ENCODE peak calls at places on chromosomes 7 and 10, in four cellular contexts. V is HepG2, W is H1, N is GM12878. H is an unnamed sample.

GRCh38 chr7:36262706-36263484 is 109.8 kb downstream of the EEPD1 start:
- DNase-seq in V (no peak), W (no peak), N (no peak), H (no peak)

GRCh38 chr7:47232751-47233412 is 349.0 kb downstream of the TNS3 start:
- DNase-seq in V (no peak), W (no peak), N (no peak), H (no peak)

GRCh38 chr10:15518256-15518655 is 147.2 kb upstream of the FAM171A1 start:
- DNase-seq in V (no peak), W (no peak), N (no peak), H (no peak)

GRCh38 chr7:25565949-25566348 is 337.7 kb upstream of the NPVF start:
- DNase-seq in V (peak), W (peak), N (no peak), H (peak)

GRCh38 chr7:30206466-30206865 is 71.7 kb downstream of the MTURN start:
- DNase-seq in V (no peak), W (no peak), N (no peak), H (no peak)

GRCh38 chr10:3828404-3829192 is 43.6 kb upstream of the KLF6 start:
- DNase-seq in V (no peak), W (no peak), N (no peak), H (no peak)

GRCh38 chr7:4837041-4837813 is 24.6 kb downstream of the PAPOLB start:
- DNase-seq in V (no peak), W (no peak), N (no peak), H (no peak)

GRCh38 chr10:129761981-129762956 is 201.8 kb downstream of the EBF3 start:
- DNase-seq in V (no peak), W (no peak), N (no peak), H (no peak)

GRCh38 chr7:43260980-43261878 is 148.8 kb downstream of the HECW1 start:
- DNase-seq in V (peak), W (peak), N (peak), H (peak)

GRCh38 chr7:44326261-44327125 is 1.1 kb upstream of the CAMK2B start:
- DNase-seq in V (no peak), W (no peak), N (no peak), H (no peak)

GRCh38 chr7:33895025-33895804 is 10.1 kb upstream of the BMPER start:
- DNase-seq in V (peak), W (peak), N (no peak), H (peak)

GRCh38 chr10:63413429-63413828 is 52.3 kb downstream of the JMJD1C start:
- DNase-seq in V (no peak), W (no peak), N (no peak), H (no peak)

GRCh38 chr7:55526770-55527169 is 45.5 kb downstream of the VOPP1 start:
- DNase-seq in V (no peak), W (no peak), N (no peak), H (no peak)

GRCh38 chr7:151436446-151437162 is 3.3 kb downstream of the CRYGN start:
- DNase-seq in V (no peak), W (no peak), N (no peak), H (no peak)

GRCh38 chr10:44056206-44056605 is 328.7 kb downstream of the CXCL12 start:
- DNase-seq in V (no peak), W (no peak), N (no peak), H (no peak)

GRCh38 chr7:35657125-35657524 is 37.8 kb downstream of the HERPUD2 start:
- DNase-seq in V (no peak), W (no peak), N (no peak), H (no peak)

GRCh38 chr10:116627386-116627933 is 6.7 kb downstream of the PNLIPRP2 start:
- DNase-seq in V (peak), W (peak), N (no peak), H (no peak)

GRCh38 chr10:10128387-10128786 is 889.3 kb upstream of the CELF2 start:
- DNase-seq in V (no peak), W (no peak), N (no peak), H (no peak)

GRCh38 chr7:31934551-31934950 is 135.7 kb downstream of the PDE1C start:
- DNase-seq in V (no peak), W (no peak), N (no peak), H (no peak)

GRCh38 chr10:28533571-28534304 is 820 bp downstream of the WAC start:
- DNase-seq in V (peak), W (no peak), N (no peak), H (peak)

GRCh38 chr10:118459642-118460193 is 117.6 kb upstream of the FAM204A start:
- DNase-seq in V (peak), W (peak), N (no peak), H (peak)

GRCh38 chr7:37732880-37733279 is 49.3 kb downstream of the GPR141 start:
- DNase-seq in V (no peak), W (no peak), N (no peak), H (no peak)

GRCh38 chr10:68106656-68107055 is 2.6 kb upstream of the MYPN start:
- DNase-seq in V (no peak), W (no peak), N (no peak), H (no peak)

GRCh38 chr10:48507933-48508830 is 96.7 kb downstream of the ARHGAP22 start:
- DNase-seq in V (no peak), W (no peak), N (no peak), H (no peak)

GRCh38 chr7:113383638-113384037 is 265.3 kb upstream of the SMIM30 start:
- DNase-seq in V (no peak), W (no peak), N (no peak), H (no peak)

GRCh38 chr7:157278791-157279678 is 57.8 kb upstream of the DNAJB6 start:
- DNase-seq in V (no peak), W (no peak), N (no peak), H (no peak)

GRCh38 chr7:43083091-43083490 is 29.4 kb upstream of the HECW1 start:
- DNase-seq in V (no peak), W (no peak), N (no peak), H (no peak)

GRCh38 chr7:67484244-67484751 is 487.7 kb downstream of the TYW1 start:
- DNase-seq in V (peak), W (peak), N (no peak), H (peak)

GRCh38 chr10:120508966-120509365 is 51.9 kb downstream of the PLPP4 start:
- DNase-seq in V (no peak), W (no peak), N (no peak), H (no peak)

GRCh38 chr7:67406941-67407340 is 410.3 kb downstream of the TYW1 start:
- DNase-seq in V (no peak), W (no peak), N (no peak), H (no peak)

GRCh38 chr10:100723769-100724530 is 21.4 kb upstream of the PAX2 start:
- DNase-seq in V (no peak), W (no peak), N (no peak), H (no peak)

GRCh38 chr7:82012453-82012852 is 242.6 kb upstream of the HGF start:
- DNase-seq in V (no peak), W (no peak), N (no peak), H (no peak)

GRCh38 chr7:159139202-159139601 is 5.5 kb downstream of the VIPR2 start:
- DNase-seq in V (no peak), W (no peak), N (no peak), H (no peak)

GRCh38 chr10:132329565-132330485 is 2.2 kb upstream of the LRRC27 start:
- DNase-seq in V (no peak), W (no peak), N (no peak), H (no peak)

GRCh38 chr10:131177431-131178327 is 133.8 kb downstream of the TCERG1L start:
- DNase-seq in V (no peak), W (no peak), N (no peak), H (no peak)

GRCh38 chr10:62046522-62047239 is 145.2 kb downstream of the ARID5B start:
- DNase-seq in V (peak), W (no peak), N (peak), H (no peak)

GRCh38 chr7:159136442-159136841 is 8.2 kb downstream of the VIPR2 start:
- DNase-seq in V (no peak), W (no peak), N (no peak), H (no peak)

GRCh38 chr10:87887548-87888289 is 24.3 kb downstream of the PTEN start:
- DNase-seq in V (no peak), W (no peak), N (no peak), H (no peak)
- TF ChIP-seq POLR2A in V (no peak), W (no peak), N (no peak), H (no peak)

GRCh38 chr7:92598310-92598981 is 8.3 kb upstream of the FAM133B start:
- DNase-seq in V (no peak), W (no peak), N (no peak), H (no peak)
- TF ChIP-seq POLR2AphosphoS5 in V (no peak), W (no peak), N (no peak), H (no peak)

GRCh38 chr7:40798612-40799011 is 663.8 kb downstream of the SUGCT start:
- DNase-seq in V (no peak), W (no peak), N (no peak), H (no peak)

GRCh38 chr7:40796723-40797122 is 661.9 kb downstream of the SUGCT start:
- DNase-seq in V (no peak), W (no peak), N (no peak), H (no peak)

GRCh38 chr7:40793132-40793531 is 658.3 kb downstream of the SUGCT start:
- DNase-seq in V (no peak), W (no peak), N (no peak), H (no peak)
- TF ChIP-seq TAF1 in V (no peak), W (no peak), N (no peak), H (no peak)

GRCh38 chr10:87661861-87662785 is 2.4 kb downstream of the PAPSS2 start:
- DNase-seq in V (no peak), W (no peak), N (no peak), H (no peak)

GRCh38 chr10:87660484-87661133 is 931 bp downstream of the PAPSS2 start:
- DNase-seq in V (no peak), W (no peak), N (no peak), H (no peak)

GRCh38 chr10:87658383-87658795 is 1.3 kb upstream of the PAPSS2 start:
- DNase-seq in V (no peak), W (no peak), N (no peak), H (no peak)

GRCh38 chr10:87658858-87659555 is 671 bp upstream of the PAPSS2 start:
- DNase-seq in V (no peak), W (no peak), N (no peak), H (no peak)

GRCh38 chr10:87659571-87660483 is at the start of gene PAPSS2:
- DNase-seq in V (no peak), W (no peak), N (no peak), H (peak)
- TF ChIP-seq POLR2A in V (no peak), W (peak), N (peak), H (no peak)

DNA sequence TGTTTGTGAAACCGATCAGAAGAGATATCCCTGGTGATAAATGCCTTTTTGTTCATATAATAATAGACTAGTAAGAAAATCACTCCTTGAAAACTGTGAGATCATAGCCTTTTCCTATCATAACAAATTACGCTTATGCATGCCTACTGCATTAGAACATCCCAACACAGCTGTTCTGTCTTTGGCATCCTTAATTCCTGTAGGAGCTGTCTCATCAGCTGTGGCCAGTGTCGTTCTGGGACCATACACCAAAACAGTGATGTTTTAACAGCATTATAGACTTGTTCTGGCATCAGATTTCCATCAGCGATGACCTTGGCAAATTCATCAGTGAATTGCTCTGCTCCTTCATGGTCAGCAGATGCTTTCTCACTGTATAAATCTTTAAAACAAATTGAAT is 423.6 kb upstream of the LRGUK start:
- DNase-seq in V (no peak), W (no peak), N (no peak), H (no peak)
- TF ChIP-seq POLR2AphosphoS5 in V (no peak), W (no peak), N (no peak), H (no peak)

DNA sequence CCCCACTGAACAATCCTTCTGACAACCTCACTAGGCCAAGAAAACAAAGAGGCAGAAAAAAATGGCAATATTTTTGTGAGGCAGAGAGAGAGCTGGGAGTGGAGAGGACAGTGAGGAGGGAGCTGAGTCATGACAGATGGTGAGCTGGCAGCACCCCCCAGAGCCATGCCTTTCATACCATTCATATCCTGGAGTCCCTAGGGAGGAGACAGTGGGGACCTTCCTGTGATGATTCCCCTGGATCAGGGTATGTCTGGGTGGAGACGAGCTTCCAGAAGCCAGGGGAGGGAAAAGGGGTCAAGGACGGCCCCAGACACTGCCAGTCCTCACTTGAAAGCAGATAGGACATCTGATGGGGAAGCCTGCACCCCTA is 160.5 kb downstream of the ADAM12 start:
- DNase-seq in V (no peak), W (no peak), N (no peak), H (no peak)
- TF ChIP-seq TAF1 in V (no peak), W (no peak), N (no peak), H (no peak)